ENCODE peak calls at places on chromosomes 11 and 22, in four cellular contexts. F is K562, N is HepG2, S is GM12878. M is an unnamed sample.

GRCh38 chr11:45089251-45089650 is 57.2 kb upstream of the PRDM11 start:
- DNase-seq in F (no peak), N (no peak), S (no peak), M (no peak)

GRCh38 chr22:49544286-49544685 is 283.4 kb downstream of the BRD1 start:
- DNase-seq in F (no peak), N (no peak), S (no peak), M (no peak)

GRCh38 chr22:41181349-41182241 is 23.5 kb upstream of the L3MBTL2 start:
- DNase-seq in F (no peak), N (no peak), S (no peak), M (no peak)

GRCh38 chr22:30457964-30458363 is 13.9 kb downstream of the SEC14L3 start:
- DNase-seq in F (no peak), N (no peak), S (no peak), M (no peak)

GRCh38 chr11:41522391-41522790 is 62.9 kb upstream of the LRRC4C start:
- DNase-seq in F (no peak), N (no peak), S (no peak), M (no peak)

GRCh38 chr11:88206746-88207145 is 31.5 kb upstream of the RAB38 start:
- DNase-seq in F (no peak), N (no peak), S (no peak), M (no peak)

GRCh38 chr22:46352691-46353386 is 17.3 kb downstream of the TRMU start:
- DNase-seq in F (no peak), N (no peak), S (no peak), M (no peak)

GRCh38 chr22:39652990-39653786 is 82.6 kb downstream of the CACNA1I start:
- DNase-seq in F (no peak), N (no peak), S (no peak), M (no peak)

GRCh38 chr11:111206472-111206871 is 39.1 kb upstream of the POU2AF2 start:
- DNase-seq in F (no peak), N (no peak), S (no peak), M (no peak)

GRCh38 chr11:67372232-67372992 is 986 bp downstream of the CLCF1 start:
- DNase-seq in F (peak), N (no peak), S (no peak), M (peak)

GRCh38 chr11:76666408-76666807 is 4.1 kb downstream of the LRRC32 start:
- DNase-seq in F (no peak), N (no peak), S (no peak), M (no peak)

GRCh38 chr11:119284344-119285157 is 32.4 kb downstream of the MCAM start:
- DNase-seq in F (no peak), N (peak), S (no peak), M (no peak)

GRCh38 chr22:16815073-16815472 is 10.1 kb downstream of the XKR3 start:
- DNase-seq in F (peak), N (no peak), S (no peak), M (no peak)

GRCh38 chr11:100863080-100863581 is 176.0 kb downstream of the ARHGAP42 start:
- DNase-seq in F (peak), N (no peak), S (peak), M (no peak)

GRCh38 chr11:102833731-102834130 is 9.7 kb downstream of the MMP3 start:
- DNase-seq in F (no peak), N (no peak), S (no peak), M (no peak)

GRCh38 chr11:6637871-6638270 is 17.7 kb downstream of the DCHS1 start:
- DNase-seq in F (no peak), N (no peak), S (no peak), M (no peak)

GRCh38 chr22:27925331-27925730 is 6.3 kb upstream of the PITPNB start:
- DNase-seq in F (no peak), N (no peak), S (no peak), M (no peak)

GRCh38 chr22:30870451-30871345 is 97.9 kb downstream of the MORC2 start:
- DNase-seq in F (peak), N (no peak), S (no peak), M (no peak)

GRCh38 chr11:2702771-2703486 is 3.1 kb upstream of the KCNQ1OT1 start:
- DNase-seq in F (no peak), N (no peak), S (no peak), M (peak)

GRCh38 chr11:27904358-27905055 is 203.4 kb downstream of the KIF18A start:
- DNase-seq in F (no peak), N (no peak), S (no peak), M (no peak)

GRCh38 chr11:8567597-8568198 is 26.3 kb downstream of the STK33 start:
- DNase-seq in F (no peak), N (no peak), S (no peak), M (no peak)

GRCh38 chr11:95144313-95145235 is 54.9 kb downstream of the ENDOD1 start:
- DNase-seq in F (peak), N (no peak), S (no peak), M (no peak)

GRCh38 chr11:17597770-17598169 is 50.7 kb downstream of the OTOG start:
- DNase-seq in F (no peak), N (no peak), S (no peak), M (no peak)

GRCh38 chr11:2325719-2326118 is 23.9 kb downstream of the TSPAN32 start:
- DNase-seq in F (no peak), N (no peak), S (no peak), M (no peak)

GRCh38 chr11:66339686-66340483 is 3.7 kb upstream of the RIN1 start:
- DNase-seq in F (no peak), N (no peak), S (no peak), M (no peak)

GRCh38 chr22:24894220-24894975 is 52.1 kb downstream of the LHFPL7 start:
- DNase-seq in F (no peak), N (peak), S (no peak), M (no peak)

GRCh38 chr11:1691027-1691877 is 5.7 kb upstream of the KRTAP5-6 start:
- DNase-seq in F (no peak), N (peak), S (no peak), M (no peak)

GRCh38 chr11:5992604-5993251 is 5.9 kb upstream of the OR52L1 start:
- DNase-seq in F (peak), N (peak), S (no peak), M (no peak)

GRCh38 chr11:125272092-125272491 is 107.5 kb downstream of the PKNOX2 start:
- DNase-seq in F (no peak), N (no peak), S (no peak), M (no peak)

GRCh38 chr22:46890819-46891218 is 128.4 kb downstream of the TBC1D22A start:
- DNase-seq in F (no peak), N (no peak), S (no peak), M (no peak)

GRCh38 chr11:118957968-118958367 is 1.9 kb downstream of the UPK2 start:
- DNase-seq in F (no peak), N (no peak), S (no peak), M (no peak)

GRCh38 chr11:93587858-93588581 is 44.8 kb upstream of the SMCO4 start:
- DNase-seq in F (peak), N (no peak), S (no peak), M (no peak)

DNA sequence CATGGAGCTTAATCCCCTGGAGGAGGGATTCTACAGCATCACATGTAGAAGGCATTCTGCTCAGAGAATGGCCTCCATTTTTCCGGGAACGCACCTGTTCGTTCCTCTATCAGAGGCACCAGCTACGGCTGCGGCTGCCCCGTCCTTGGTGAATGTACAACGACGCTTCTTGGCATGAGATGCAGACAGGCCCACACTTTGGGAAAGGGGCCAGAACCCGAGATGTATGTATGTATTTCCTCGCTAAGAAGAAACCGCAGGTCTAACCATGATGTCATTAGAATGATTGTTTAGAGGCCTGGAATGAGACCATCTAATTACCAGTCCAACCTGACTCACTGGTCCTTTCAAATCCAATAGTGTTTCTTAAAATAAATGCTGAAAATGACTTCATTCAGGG is 1293.4 kb downstream of the TBC1D22A start:
- DNase-seq in F (no peak), N (no peak), S (no peak), M (no peak)
- TF ChIP-seq TCF7 in F (no peak), N (no peak), S (no peak), M (no peak)

GRCh38 chr11:48170840-48171233 is 45.8 kb upstream of the OR4B1 start:
- DNase-seq in F (no peak), N (no peak), S (no peak), M (no peak)
- TF ChIP-seq USF2 in F (no peak), N (no peak), S (no peak), M (no peak)

DNA sequence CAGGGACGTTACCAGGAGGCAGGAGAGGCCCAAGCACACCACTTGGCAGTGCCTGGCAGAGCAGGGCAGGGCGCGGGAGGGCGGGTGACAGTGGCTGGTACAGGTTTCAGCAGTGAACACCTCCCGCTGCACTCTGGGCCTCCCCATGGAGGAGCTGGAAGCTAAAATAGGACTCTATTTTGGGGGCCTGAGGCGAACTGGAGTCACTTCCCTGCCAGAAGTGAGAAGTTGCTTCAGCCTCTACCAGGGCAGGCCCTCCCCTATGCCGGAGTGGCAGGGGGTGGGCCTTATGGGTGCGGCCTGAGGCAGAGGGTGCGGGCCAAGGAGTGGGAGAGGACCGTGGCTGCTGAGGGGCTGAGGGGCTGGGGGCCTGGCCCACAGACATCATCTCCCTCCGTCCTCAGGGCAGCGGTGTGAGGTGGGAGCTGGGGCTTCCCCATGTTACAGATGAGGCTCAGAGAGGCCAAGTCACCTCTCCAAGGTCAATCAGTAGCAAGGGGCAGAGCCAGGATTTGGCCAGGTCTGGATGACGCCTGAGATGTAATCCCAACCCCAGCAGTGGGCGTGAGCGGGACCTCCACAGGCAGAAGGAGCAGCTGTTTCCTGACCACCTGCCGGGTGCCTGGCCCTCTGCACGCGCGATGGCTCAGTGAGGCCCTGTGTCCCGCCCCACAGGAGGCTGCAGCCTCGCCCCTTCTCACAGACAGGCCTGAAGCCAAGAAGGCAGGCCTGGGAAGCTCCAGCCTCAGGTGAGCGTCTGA is 39.3 kb downstream of the KCNJ4 start:
- DNase-seq in F (peak), N (no peak), S (no peak), M (peak)
- TF ChIP-seq TCF7 in F (no peak), N (no peak), S (no peak), M (no peak)

GRCh38 chr11:113839842-113840241 is 35.5 kb downstream of the USP28 start:
- DNase-seq in F (no peak), N (no peak), S (peak), M (no peak)
- TF ChIP-seq USF2 in F (no peak), N (no peak), S (no peak), M (no peak)

GRCh38 chr11:116918925-116919653 is 81.7 kb upstream of the APOA1 start:
- DNase-seq in F (no peak), N (no peak), S (no peak), M (no peak)
- TF ChIP-seq TCF7 in F (no peak), N (no peak), S (no peak), M (no peak)

GRCh38 chr11:120599816-120600420 is 88.4 kb downstream of the GRIK4 start:
- DNase-seq in F (no peak), N (no peak), S (no peak), M (no peak)
- TF ChIP-seq USF2 in F (no peak), N (no peak), S (no peak), M (no peak)

GRCh38 chr22:45230026-45230845 is 10.5 kb downstream of the KIAA0930 start:
- DNase-seq in F (no peak), N (no peak), S (no peak), M (no peak)
- TF ChIP-seq TCF7 in F (no peak), N (no peak), S (no peak), M (no peak)

M was measured in WTC11.